ENCODE peak calls at places on chromosomes 6 and 20, in seven cellular contexts. A is stimulated activated CD4-positive, alpha-beta T cell treated with anti-CD3 and anti-CD28 coated beads, Interleukin-1b, Interleukin-23, amount 100 ng/mL, for 24 hours; E is NCI-H524 treated with DMSO at 0.1 percent for 48 hours; L is naive B cell; S is T-cell; W is pancreas; N is KBM-7. F is an unnamed sample.

GRCh38 chr6:29516108-29516507 is 28.4 kb upstream of the MAS1L start:
- DNase-seq in A (no peak), E (no peak), L (no peak), S (no peak), W (no peak), N (peak), F (peak)

GRCh38 chr6:73204252-73204651 is 21.0 kb downstream of the KHDC1L start:
- DNase-seq in A (no peak), E (no peak), L (no peak), S (no peak), W (no peak), N (no peak), F (no peak)

GRCh38 chr20:48574383-48574782 is 253.4 kb downstream of the PREX1 start:
- DNase-seq in A (no peak), E (peak), L (no peak), S (no peak), W (no peak), N (no peak), F (no peak)

GRCh38 chr20:2132461-2132901 is 30.9 kb downstream of the STK35 start:
- DNase-seq in A (no peak), E (no peak), L (no peak), S (no peak), W (no peak), N (no peak), F (no peak)

GRCh38 chr6:56335733-56336132 is 88.4 kb upstream of the COL21A1 start:
- DNase-seq in A (no peak), E (no peak), L (no peak), S (no peak), W (no peak), N (no peak), F (no peak)

GRCh38 chr6:145547596-145548325 is 187.6 kb downstream of the EPM2A start:
- DNase-seq in A (no peak), E (no peak), L (no peak), S (no peak), W (no peak), N (no peak), F (no peak)

GRCh38 chr6:166934174-166934573 is 22.2 kb downstream of the RNASET2 start:
- DNase-seq in A (no peak), E (no peak), L (no peak), S (no peak), W (no peak), N (no peak), F (no peak)

GRCh38 chr6:115932481-115932880 is 128.2 kb downstream of the FRK start:
- DNase-seq in A (no peak), E (no peak), L (no peak), S (no peak), W (no peak), N (no peak), F (no peak)

GRCh38 chr6:44161997-44162338 is 3.3 kb downstream of the CAPN11 start:
- DNase-seq in A (no peak), E (no peak), L (no peak), S (no peak), W (no peak), N (no peak), F (no peak)

GRCh38 chr20:51608060-51608459 is 65.5 kb upstream of the NFATC2 start:
- DNase-seq in A (no peak), E (no peak), L (no peak), S (no peak), W (no peak), N (no peak), F (no peak)

GRCh38 chr6:35302604-35303218 is 5.1 kb downstream of the DEF6 start:
- DNase-seq in A (peak), E (no peak), L (peak), S (peak), W (peak), N (peak), F (peak)

GRCh38 chr6:150730801-150731445 is 131.2 kb downstream of the PLEKHG1 start:
- DNase-seq in A (no peak), E (no peak), L (no peak), S (no peak), W (no peak), N (no peak), F (no peak)

GRCh38 chr6:14711056-14711703 is 534.7 kb upstream of the JARID2 start:
- DNase-seq in A (peak), E (no peak), L (no peak), S (no peak), W (no peak), N (peak), F (peak)

GRCh38 chr6:85569323-85569722 is 24.3 kb downstream of the SNX14 start:
- DNase-seq in A (no peak), E (no peak), L (no peak), S (no peak), W (no peak), N (no peak), F (no peak)

GRCh38 chr6:101391772-101392560 is 1.5 kb upstream of the GRIK2 start:
- DNase-seq in A (no peak), E (no peak), L (no peak), S (no peak), W (no peak), N (no peak), F (no peak)

GRCh38 chr6:36949636-36950035 is 4.9 kb upstream of the PI16 start:
- DNase-seq in A (no peak), E (no peak), L (no peak), S (no peak), W (no peak), N (no peak), F (no peak)

GRCh38 chr6:89669002-89669401 is 30.5 kb upstream of the LYRM2 start:
- DNase-seq in A (no peak), E (no peak), L (no peak), S (no peak), W (no peak), N (no peak), F (no peak)

GRCh38 chr6:40397287-40398033 is 189.7 kb downstream of the LRFN2 start:
- DNase-seq in A (no peak), E (no peak), L (no peak), S (no peak), W (no peak), N (no peak), F (no peak)

GRCh38 chr6:12164508-12164770 is 125.7 kb upstream of the EDN1 start:
- DNase-seq in A (no peak), E (no peak), L (no peak), S (no peak), W (no peak), N (no peak), F (no peak)

GRCh38 chr20:40980106-40980827 is 48.4 kb upstream of the TOP1 start:
- DNase-seq in A (no peak), E (no peak), L (no peak), S (no peak), W (no peak), N (no peak), F (no peak)

GRCh38 chr6:17968876-17969275 is 18.6 kb downstream of the KIF13A start:
- DNase-seq in A (no peak), E (no peak), L (no peak), S (no peak), W (no peak), N (no peak), F (no peak)

GRCh38 chr20:5735845-5736530 is 14.2 kb upstream of the SHLD1 start:
- DNase-seq in A (no peak), E (peak), L (no peak), S (no peak), W (no peak), N (peak), F (no peak)

GRCh38 chr6:169789146-169789943 is 37.9 kb downstream of the ERMARD start:
- DNase-seq in A (no peak), E (no peak), L (no peak), S (no peak), W (no peak), N (no peak), F (no peak)

GRCh38 chr6:149867876-149868640 is 3.9 kb upstream of the LRP11 start:
- DNase-seq in A (no peak), E (no peak), L (no peak), S (no peak), W (no peak), N (peak), F (no peak)

GRCh38 chr20:37901280-37901666 is 1.7 kb upstream of the VSTM2L start:
- DNase-seq in A (no peak), E (no peak), L (no peak), S (no peak), W (no peak), N (peak), F (no peak)

GRCh38 chr20:58045156-58045555 is 183.3 kb downstream of the ANKRD60 start:
- DNase-seq in A (no peak), E (no peak), L (no peak), S (no peak), W (no peak), N (no peak), F (no peak)

GRCh38 chr20:46400828-46401477 is 5.5 kb downstream of the ELMO2 start:
- DNase-seq in A (no peak), E (no peak), L (no peak), S (peak), W (no peak), N (peak), F (no peak)

GRCh38 chr6:1971612-1972011 is 273.8 kb downstream of the GMDS start:
- DNase-seq in A (no peak), E (no peak), L (no peak), S (no peak), W (no peak), N (no peak), F (no peak)

GRCh38 chr20:25532015-25532751 is 53.1 kb downstream of the NINL start:
- DNase-seq in A (no peak), E (no peak), L (no peak), S (no peak), W (no peak), N (no peak), F (no peak)

GRCh38 chr6:28719275-28719940 is 193.7 kb downstream of the GPX5 start:
- DNase-seq in A (peak), E (no peak), L (no peak), S (no peak), W (no peak), N (no peak), F (peak)

GRCh38 chr6:34484899-34485298 is 19.0 kb downstream of the PACSIN1 start:
- DNase-seq in A (peak), E (no peak), L (peak), S (peak), W (no peak), N (peak), F (peak)

GRCh38 chr6:110537208-110538123 is 61.1 kb upstream of the SLC22A16 start:
- DNase-seq in A (no peak), E (no peak), L (no peak), S (no peak), W (no peak), N (peak), F (no peak)

GRCh38 chr6:52482903-52483670 is 62.9 kb downstream of the EFHC1 start:
- DNase-seq in A (no peak), E (no peak), L (no peak), S (no peak), W (no peak), N (no peak), F (no peak)

GRCh38 chr6:5851261-5851757 is 155.4 kb downstream of the NRN1 start:
- DNase-seq in A (peak), E (no peak), L (peak), S (peak), W (peak), N (no peak), F (no peak)

GRCh38 chr6:79570129-79570801 is 33.0 kb upstream of the LCA5 start:
- DNase-seq in A (no peak), E (no peak), L (no peak), S (no peak), W (peak), N (no peak), F (no peak)

GRCh38 chr6:10522929-10523573 is 1.9 kb downstream of the GCNT2 start:
- DNase-seq in A (no peak), E (no peak), L (no peak), S (no peak), W (no peak), N (no peak), F (no peak)

GRCh38 chr6:127300411-127300810 is 33.7 kb downstream of the RNF146 start:
- DNase-seq in A (no peak), E (peak), L (no peak), S (no peak), W (no peak), N (no peak), F (no peak)

GRCh38 chr6:77456531-77457248 is 6.6 kb downstream of the HTR1B start:
- DNase-seq in A (no peak), E (no peak), L (no peak), S (no peak), W (no peak), N (no peak), F (no peak)

F was measured in NK-92 treated with Interleukin-12 subunit alpha and Interleukin-12 subunit beta, amount 100 ng/mL, for 24 hours.